ENCODE peak calls at places on chromosome 21, in nine cellular contexts. W, J, X, C, Z, Y, S, G and P are unnamed samples.

GRCh38 chr21:21200103-21200938 is 202.1 kb downstream of the NCAM2 start:
- DNase-seq in W (no peak), J (peak; percentile 84), X (no peak), C (peak; percentile 83), Z (no peak), Y (peak; percentile 25), S (no peak), G (peak; percentile 63), P (no peak)

GRCh38 chr21:40143822-40144525 is 276.7 kb downstream of the PCP4 start:
- DNase-seq in W (peak; percentile 9), J (no peak), X (no peak), C (no peak), Z (peak; percentile 77), Y (peak; percentile 32), S (peak; percentile 57), G (peak; percentile 33), P (peak; percentile 44)

GRCh38 chr21:31877558-31877957 is 4.7 kb downstream of the HUNK start:
- DNase-seq in W (no peak), J (no peak), X (no peak), C (no peak), Z (no peak), Y (no peak), S (no peak), G (no peak), P (no peak)

GRCh38 chr21:45029298-45029967 is 44.9 kb upstream of the ADARB1 start:
- DNase-seq in W (no peak), J (no peak), X (no peak), C (no peak), Z (peak; percentile 79), Y (no peak), S (peak; percentile 56), G (no peak), P (peak; percentile 54)

GRCh38 chr21:31198575-31198974 is 145.5 kb downstream of the TIAM1 start:
- DNase-seq in W (no peak), J (no peak), X (no peak), C (no peak), Z (peak; percentile 57), Y (no peak), S (no peak), G (no peak), P (no peak)

GRCh38 chr21:36163780-36164426 is 7.3 kb downstream of the DOP1B start:
- DNase-seq in W (no peak), J (no peak), X (no peak), C (no peak), Z (no peak), Y (no peak), S (no peak), G (no peak), P (no peak)

GRCh38 chr21:19475525-19475924 is 1071.9 kb upstream of the TMPRSS15 start:
- DNase-seq in W (no peak), J (no peak), X (no peak), C (no peak), Z (no peak), Y (no peak), S (no peak), G (no peak), P (no peak)

GRCh38 chr21:28833181-28833580 is 159.5 kb downstream of the LTN1 start:
- DNase-seq in W (no peak), J (no peak), X (no peak), C (no peak), Z (no peak), Y (no peak), S (no peak), G (no peak), P (no peak)

DNA sequence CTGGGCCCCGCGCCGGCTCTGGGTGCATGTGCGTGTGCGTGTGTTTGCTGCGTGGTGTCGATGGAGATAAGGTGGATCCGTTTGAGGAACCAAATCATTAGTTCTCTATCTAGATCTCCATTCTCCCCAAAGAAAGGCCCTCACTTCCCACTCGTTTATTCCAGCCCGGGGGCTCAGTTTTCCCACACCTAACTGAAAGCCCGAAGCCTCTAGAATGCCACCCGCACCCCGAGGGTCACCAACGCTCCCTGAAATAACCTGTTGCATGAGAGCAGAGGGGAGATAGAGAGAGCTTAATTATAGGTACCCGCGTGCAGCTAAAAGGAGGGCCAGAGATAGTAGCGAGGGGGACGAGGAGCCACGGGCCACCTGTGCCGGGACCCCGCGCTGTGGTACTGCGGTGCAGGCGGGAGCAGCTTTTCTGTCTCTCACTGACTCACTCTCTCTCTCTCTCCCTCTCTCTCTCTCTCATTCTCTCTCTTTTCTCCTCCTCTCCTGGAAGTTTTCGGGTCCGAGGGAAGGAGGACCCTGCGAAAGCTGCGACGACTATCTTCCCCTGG is 644 bp downstream of the OLIG2 start:
- DNase-seq in W (no peak), J (no peak), X (no peak), C (peak; percentile 20), Z (no peak), Y (no peak), S (no peak), G (no peak), P (no peak)
- H3K27ac ChIP-seq in W (peak overlapping the region; percentile 85), J (no peak overlapping the region), X (no peak overlapping the region), C (no peak overlapping the region), Z (no peak overlapping the region), Y (no peak overlapping the region), S (no peak overlapping the region), G (no peak overlapping the region), P (no peak overlapping the region)

GRCh38 chr21:41639336-41639735 is 127.5 kb downstream of the RIPK4 start:
- DNase-seq in W (no peak), J (no peak), X (no peak), C (no peak), Z (no peak), Y (no peak), S (no peak), G (no peak), P (no peak)

GRCh38 chr21:41635874-41636273 is 127.9 kb upstream of the TMPRSS2 start:
- DNase-seq in W (no peak), J (no peak), X (no peak), C (no peak), Z (no peak), Y (no peak), S (no peak), G (no peak), P (no peak)

GRCh38 chr21:41636636-41637625 is 129.0 kb upstream of the TMPRSS2 start:
- DNase-seq in W (no peak), J (no peak), X (no peak), C (peak; percentile 52), Z (no peak), Y (no peak), S (no peak), G (no peak), P (no peak)

GRCh38 chr21:41639766-41640165 is 127.1 kb downstream of the RIPK4 start:
- DNase-seq in W (no peak), J (no peak), X (no peak), C (no peak), Z (no peak), Y (no peak), S (no peak), G (no peak), P (no peak)

GRCh38 chr21:41638201-41638790 is 128.6 kb downstream of the RIPK4 start:
- DNase-seq in W (no peak), J (no peak), X (no peak), C (peak; percentile 46), Z (no peak), Y (no peak), S (no peak), G (no peak), P (no peak)
- H3K27ac ChIP-seq in W (no peak overlapping the region), J (no peak overlapping the region), X (no peak overlapping the region), C (no peak overlapping the region), Z (no peak overlapping the region), Y (no peak overlapping the region), S (no peak overlapping the region), G (no peak overlapping the region), P (no peak overlapping the region)

GRCh38 chr21:26845750-26846035 is 484 bp upstream of the ADAMTS1 start:
- DNase-seq in W (no peak), J (no peak), X (peak; percentile 60), C (no peak), Z (no peak), Y (no peak), S (no peak), G (no peak), P (no peak)

GRCh38 chr21:26842976-26843911 is 2.0 kb downstream of the ADAMTS1 start:
- DNase-seq in W (peak; percentile 70), J (peak; percentile 97), X (peak; percentile 93), C (peak; percentile 97), Z (peak; percentile 81), Y (peak; percentile 96), S (peak; percentile 91), G (peak; percentile 86), P (peak; percentile 95)

GRCh38 chr21:26845066-26845749 is at the start of gene ADAMTS1:
- DNase-seq in W (peak; percentile 89), J (peak; percentile 95), X (peak; percentile 96), C (peak; percentile 98), Z (peak; percentile 95), Y (peak; percentile 97), S (peak; percentile 92), G (peak; percentile 71), P (peak; percentile 94)

GRCh38 chr21:26843912-26844257 is 1.3 kb downstream of the ADAMTS1 start:
- DNase-seq in W (no peak), J (peak; percentile 56), X (no peak), C (no peak), Z (peak; percentile 42), Y (no peak), S (no peak), G (no peak), P (peak; percentile 10)

DNA sequence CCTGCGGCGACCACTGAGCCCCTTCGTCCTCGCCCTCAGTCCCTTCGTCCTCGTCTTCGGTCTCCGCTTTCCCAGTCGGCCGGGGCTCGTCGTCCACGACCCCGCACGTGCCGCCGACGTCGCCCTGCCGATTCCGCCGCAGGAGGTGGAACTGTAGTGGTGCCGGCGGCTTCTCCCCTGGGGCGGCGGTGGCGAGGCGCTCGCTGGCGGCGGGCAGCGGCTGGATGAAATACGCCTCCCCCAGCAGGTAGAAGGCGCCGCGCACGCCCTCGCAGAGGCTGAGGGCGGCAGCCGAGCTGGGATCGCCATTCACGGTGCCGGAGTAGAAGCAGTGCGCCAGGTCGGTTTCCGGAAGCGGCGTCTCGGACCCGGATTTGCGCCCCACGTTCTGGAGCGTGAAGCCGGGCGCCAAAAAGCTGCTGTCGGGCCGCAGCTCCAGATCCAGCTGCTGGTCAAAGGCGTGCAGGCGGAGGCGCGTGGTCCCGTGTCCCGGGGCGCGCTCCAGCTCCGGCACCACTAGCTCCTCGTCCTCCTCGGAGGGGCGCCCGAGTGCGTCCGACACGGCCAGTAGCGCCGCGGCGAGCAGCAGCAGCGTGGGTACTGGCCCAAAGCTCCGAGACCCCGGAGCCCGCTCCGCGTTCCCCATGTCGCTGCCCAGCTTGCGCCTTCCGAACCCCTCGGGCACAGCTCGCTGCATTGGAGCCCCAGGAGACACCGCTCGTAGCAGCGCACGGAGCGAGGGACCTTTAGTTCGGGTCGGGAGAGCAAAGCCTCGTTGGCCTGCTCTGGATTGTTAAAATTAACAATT is 747 bp downstream of the ADAMTS1 start:
- DNase-seq in W (peak; percentile 51), J (peak; percentile 56), X (peak; percentile 86), C (peak; percentile 84), Z (peak; percentile 74), Y (peak; percentile 61), S (peak; percentile 85), G (peak; percentile 24), P (peak; percentile 73)
- H3K27ac ChIP-seq in W (peak overlapping the region; percentile 72), J (peak overlapping the region; percentile 78), X (peak overlapping the region; percentile 98), C (peak overlapping the region; percentile 92), Z (no peak overlapping the region), Y (peak overlapping the region; percentile 99), S (peak overlapping the region; percentile 93), G (peak overlapping the region; percentile 98), P (peak overlapping the region; percentile 98)

GRCh38 chr21:25457946-25458345 is 149.3 kb downstream of the MRPL39 start:
- DNase-seq in W (no peak), J (no peak), X (no peak), C (no peak), Z (no peak), Y (no peak), S (no peak), G (no peak), P (no peak)

GRCh38 chr21:25457411-25457810 is 149.9 kb downstream of the MRPL39 start:
- DNase-seq in W (no peak), J (no peak), X (no peak), C (no peak), Z (no peak), Y (no peak), S (no peak), G (no peak), P (no peak)

GRCh38 chr21:25459993-25460392 is 147.3 kb downstream of the MRPL39 start:
- DNase-seq in W (no peak), J (no peak), X (no peak), C (no peak), Z (no peak), Y (no peak), S (no peak), G (no peak), P (no peak)

GRCh38 chr21:25459365-25459764 is 147.9 kb downstream of the MRPL39 start:
- DNase-seq in W (no peak), J (no peak), X (no peak), C (no peak), Z (no peak), Y (no peak), S (no peak), G (no peak), P (no peak)

GRCh38 chr21:25458484-25458883 is 148.8 kb downstream of the MRPL39 start:
- DNase-seq in W (no peak), J (no peak), X (no peak), C (no peak), Z (no peak), Y (no peak), S (no peak), G (no peak), P (no peak)
- H3K27ac ChIP-seq in W (no peak overlapping the region), J (no peak overlapping the region), X (no peak overlapping the region), C (no peak overlapping the region), Z (no peak overlapping the region), Y (no peak overlapping the region), S (no peak overlapping the region), G (no peak overlapping the region), P (no peak overlapping the region)